ENCODE peak calls at places on chromosomes 1 and 21, in eight cellular contexts. B is transverse colon, C is GM12878, F is AG09309, M is mesothelial cell of epicardium, I is WTC11, S is left lung, J is heart left ventricle. Y is an unnamed sample.

GRCh38 chr1:1164701-1165451 is 8.8 kb upstream of the TTLL10 start:
- DNase-seq in B (peak), C (no peak), F (no peak), M (no peak), I (peak), S (no peak), J (no peak), Y (no peak)

GRCh38 chr1:205026181-205026580 is 16.8 kb upstream of the CNTN2 start:
- DNase-seq in B (no peak), C (no peak), F (no peak), M (no peak), I (no peak), S (no peak), J (no peak), Y (no peak)

GRCh38 chr1:178397678-178398077 is 99.1 kb downstream of the CLEC20A start:
- DNase-seq in B (no peak), C (no peak), F (no peak), M (no peak), I (no peak), S (no peak), J (no peak), Y (no peak)

GRCh38 chr1:50108497-50109073 is at the start of gene ELAVL4:
- DNase-seq in B (no peak), C (no peak), F (no peak), M (no peak), I (peak), S (no peak), J (no peak), Y (no peak)

GRCh38 chr1:192477630-192478029 is 97.9 kb upstream of the RGS1 start:
- DNase-seq in B (no peak), C (peak), F (peak), M (no peak), I (no peak), S (no peak), J (no peak), Y (no peak)

GRCh38 chr1:247385283-247385682 is 30.7 kb upstream of the NLRP3 start:
- DNase-seq in B (no peak), C (no peak), F (no peak), M (no peak), I (no peak), S (no peak), J (no peak), Y (no peak)

GRCh38 chr1:10648689-10649483 is 147.6 kb downstream of the CASZ1 start:
- DNase-seq in B (no peak), C (no peak), F (no peak), M (no peak), I (no peak), S (no peak), J (no peak), Y (no peak)

GRCh38 chr1:68890736-68891135 is 393.9 kb upstream of the DEPDC1 start:
- DNase-seq in B (no peak), C (no peak), F (no peak), M (no peak), I (no peak), S (no peak), J (no peak), Y (no peak)

GRCh38 chr1:153770812-153771211 is 4.4 kb upstream of the SLC27A3 start:
- DNase-seq in B (no peak), C (no peak), F (no peak), M (no peak), I (no peak), S (no peak), J (no peak), Y (no peak)

GRCh38 chr1:27596261-27596660 is 7.7 kb downstream of the AHDC1 start:
- DNase-seq in B (no peak), C (no peak), F (no peak), M (no peak), I (no peak), S (no peak), J (peak), Y (no peak)

GRCh38 chr1:78619803-78620579 is at the start of gene IFI44L:
- DNase-seq in B (peak), C (peak), F (peak), M (peak), I (no peak), S (no peak), J (peak), Y (no peak)

GRCh38 chr21:43728467-43729390 is 9.8 kb downstream of the PDXK start:
- DNase-seq in B (peak), C (peak), F (peak), M (peak), I (peak), S (peak), J (peak), Y (peak)

GRCh38 chr1:98177751-98178150 is 256.9 kb upstream of the DPYD start:
- DNase-seq in B (no peak), C (no peak), F (no peak), M (no peak), I (no peak), S (no peak), J (no peak), Y (no peak)

GRCh38 chr1:23585321-23586022 is 26.2 kb upstream of the ID3 start:
- DNase-seq in B (no peak), C (no peak), F (peak), M (no peak), I (no peak), S (no peak), J (no peak), Y (no peak)

GRCh38 chr1:22332795-22333499 is 118.7 kb upstream of the ZBTB40 start:
- DNase-seq in B (no peak), C (peak), F (no peak), M (no peak), I (no peak), S (no peak), J (no peak), Y (no peak)

GRCh38 chr1:152786077-152786476 is at the start of gene LCE1E:
- DNase-seq in B (no peak), C (no peak), F (no peak), M (no peak), I (no peak), S (no peak), J (no peak), Y (no peak)

GRCh38 chr21:17738171-17738953 is 80.8 kb downstream of the C21orf91 start:
- DNase-seq in B (peak), C (no peak), F (no peak), M (no peak), I (no peak), S (no peak), J (no peak), Y (no peak)

GRCh38 chr1:21586926-21587601 is 77.8 kb downstream of the ALPL start:
- DNase-seq in B (peak), C (no peak), F (peak), M (no peak), I (peak), S (peak), J (peak), Y (no peak)

GRCh38 chr1:64440423-64440822 is 29.5 kb upstream of the CACHD1 start:
- DNase-seq in B (no peak), C (no peak), F (no peak), M (no peak), I (no peak), S (no peak), J (peak), Y (no peak)

GRCh38 chr1:10555635-10556429 is 81.1 kb downstream of the PEX14 start:
- DNase-seq in B (no peak), C (peak), F (no peak), M (no peak), I (peak), S (no peak), J (no peak), Y (no peak)

GRCh38 chr1:232793944-232794343 is 11.3 kb upstream of the MAP10 start:
- DNase-seq in B (peak), C (no peak), F (peak), M (no peak), I (no peak), S (no peak), J (no peak), Y (no peak)

GRCh38 chr1:33902486-33903209 is 38.8 kb downstream of the HMGB4 start:
- DNase-seq in B (no peak), C (peak), F (peak), M (no peak), I (no peak), S (no peak), J (no peak), Y (no peak)

GRCh38 chr21:44648557-44649311 is 2.5 kb downstream of the KRTAP10-11 start:
- DNase-seq in B (no peak), C (no peak), F (no peak), M (no peak), I (no peak), S (no peak), J (no peak), Y (no peak)

GRCh38 chr1:53554592-53555305 is 95.5 kb downstream of the DMRTB1 start:
- DNase-seq in B (peak), C (no peak), F (no peak), M (peak), I (peak), S (peak), J (no peak), Y (no peak)

GRCh38 chr1:51237714-51238403 is 1.8 kb downstream of the RNF11 start:
- DNase-seq in B (no peak), C (no peak), F (no peak), M (no peak), I (no peak), S (no peak), J (no peak), Y (no peak)

GRCh38 chr1:110063781-110064180 is 6.7 kb downstream of the ALX3 start:
- DNase-seq in B (no peak), C (no peak), F (no peak), M (no peak), I (no peak), S (no peak), J (no peak), Y (no peak)

GRCh38 chr1:65704318-65704717 is 88.4 kb upstream of the PDE4B start:
- DNase-seq in B (no peak), C (no peak), F (no peak), M (no peak), I (no peak), S (no peak), J (no peak), Y (no peak)

GRCh38 chr1:185156321-185156853 is 366 bp downstream of the TRMT1L start:
- DNase-seq in B (no peak), C (no peak), F (no peak), M (peak), I (no peak), S (no peak), J (no peak), Y (no peak)

GRCh38 chr21:43864806-43865470 is at the start of gene AGPAT3:
- DNase-seq in B (no peak), C (no peak), F (no peak), M (no peak), I (no peak), S (no peak), J (peak), Y (no peak)

GRCh38 chr21:42382915-42383314 is 12.9 kb downstream of the TMPRSS3 start:
- DNase-seq in B (no peak), C (no peak), F (no peak), M (no peak), I (no peak), S (no peak), J (no peak), Y (no peak)

GRCh38 chr1:3530086-3530930 is 75.8 kb downstream of the ARHGEF16 start:
- DNase-seq in B (peak), C (no peak), F (no peak), M (no peak), I (peak), S (no peak), J (no peak), Y (peak)

GRCh38 chr1:34360574-34360973 is 183.9 kb downstream of the C1orf94 start:
- DNase-seq in B (no peak), C (peak), F (no peak), M (no peak), I (no peak), S (no peak), J (no peak), Y (no peak)

GRCh38 chr1:24149854-24150227 is 6.9 kb upstream of the IL22RA1 start:
- DNase-seq in B (peak), C (no peak), F (peak), M (no peak), I (no peak), S (peak), J (no peak), Y (no peak)

GRCh38 chr1:103106426-103107321 is 1.6 kb downstream of the COL11A1 start:
- DNase-seq in B (no peak), C (no peak), F (no peak), M (no peak), I (peak), S (peak), J (no peak), Y (peak)

GRCh38 chr21:33069994-33070811 is at the start of gene OLIG1:
- DNase-seq in B (no peak), C (no peak), F (no peak), M (no peak), I (peak), S (peak), J (peak), Y (peak)

GRCh38 chr1:166511754-166512153 is 327.5 kb upstream of the POGK start:
- DNase-seq in B (no peak), C (no peak), F (no peak), M (no peak), I (no peak), S (no peak), J (no peak), Y (no peak)

GRCh38 chr1:91750398-91750996 is 135.5 kb downstream of the TGFBR3 start:
- DNase-seq in B (no peak), C (no peak), F (no peak), M (no peak), I (no peak), S (no peak), J (no peak), Y (no peak)

GRCh38 chr1:85605519-85606413 is 25.2 kb downstream of the CCN1 start:
- DNase-seq in B (no peak), C (no peak), F (no peak), M (no peak), I (no peak), S (no peak), J (peak), Y (no peak)
- TF ChIP-seq CTCF in B (peak), C (no peak), F (no peak), M (no peak), I (no peak), S (no peak), J (no peak), Y (no peak)

GRCh38 chr1:6635910-6636760 is 11.5 kb downstream of the THAP3 start:
- DNase-seq in B (no peak), C (no peak), F (no peak), M (no peak), I (no peak), S (no peak), J (no peak), Y (no peak)
- TF ChIP-seq CTCF in B (no peak), C (no peak), F (no peak), M (no peak), I (no peak), S (no peak), J (no peak), Y (no peak)

DNA sequence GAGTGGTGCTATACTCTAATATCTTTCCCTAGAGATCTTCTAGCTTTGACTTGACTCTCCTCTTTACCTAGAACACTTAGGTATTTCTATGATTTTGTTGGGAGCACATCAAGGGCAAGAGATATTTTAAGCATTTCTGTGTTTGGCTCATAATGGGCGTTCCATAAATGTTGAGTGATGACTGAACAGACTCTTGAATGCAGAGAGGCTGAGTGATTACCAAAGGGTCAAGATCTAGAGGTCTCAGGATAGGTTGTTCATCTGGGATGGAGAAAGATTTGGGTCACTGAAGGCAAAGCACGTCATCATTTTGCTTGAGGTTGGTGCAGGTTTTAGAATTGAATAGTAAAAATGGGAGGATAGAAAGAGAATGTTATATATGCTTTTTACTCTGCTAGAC is 705.4 kb upstream of the B3GALT2 start:
- DNase-seq in B (no peak), C (no peak), F (no peak), M (no peak), I (no peak), S (no peak), J (no peak), Y (no peak)
- TF ChIP-seq CTCF in B (no peak), C (no peak), F (no peak), M (no peak), I (no peak), S (no peak), J (no peak), Y (no peak)

GRCh38 chr1:199669916-199670315 is 357.6 kb upstream of the NR5A2 start:
- DNase-seq in B (no peak), C (no peak), F (no peak), M (no peak), I (no peak), S (no peak), J (no peak), Y (no peak)
- TF ChIP-seq CTCF in B (no peak), C (no peak), F (no peak), M (no peak), I (no peak), S (no peak), J (no peak), Y (no peak)

GRCh38 chr1:2212167-2212541 is 16.0 kb upstream of the SKI start:
- DNase-seq in B (peak), C (no peak), F (no peak), M (no peak), I (peak), S (no peak), J (no peak), Y (no peak)

GRCh38 chr1:2210786-2211185 is 16.2 kb upstream of the FAAP20 start:
- DNase-seq in B (no peak), C (no peak), F (no peak), M (no peak), I (no peak), S (no peak), J (peak), Y (no peak)

GRCh38 chr1:2209400-2210083 is 15.0 kb upstream of the FAAP20 start:
- DNase-seq in B (no peak), C (no peak), F (no peak), M (no peak), I (no peak), S (no peak), J (peak), Y (no peak)

GRCh38 chr1:2208309-2209239 is 14.0 kb upstream of the FAAP20 start:
- DNase-seq in B (peak), C (no peak), F (no peak), M (no peak), I (no peak), S (peak), J (peak), Y (no peak)

GRCh38 chr1:2210084-2210653 is 15.6 kb upstream of the FAAP20 start:
- DNase-seq in B (no peak), C (no peak), F (no peak), M (no peak), I (no peak), S (no peak), J (peak), Y (no peak)
- TF ChIP-seq CTCF in B (no peak), C (no peak), F (no peak), M (no peak), I (no peak), S (no peak), J (no peak), Y (no peak)

DNA sequence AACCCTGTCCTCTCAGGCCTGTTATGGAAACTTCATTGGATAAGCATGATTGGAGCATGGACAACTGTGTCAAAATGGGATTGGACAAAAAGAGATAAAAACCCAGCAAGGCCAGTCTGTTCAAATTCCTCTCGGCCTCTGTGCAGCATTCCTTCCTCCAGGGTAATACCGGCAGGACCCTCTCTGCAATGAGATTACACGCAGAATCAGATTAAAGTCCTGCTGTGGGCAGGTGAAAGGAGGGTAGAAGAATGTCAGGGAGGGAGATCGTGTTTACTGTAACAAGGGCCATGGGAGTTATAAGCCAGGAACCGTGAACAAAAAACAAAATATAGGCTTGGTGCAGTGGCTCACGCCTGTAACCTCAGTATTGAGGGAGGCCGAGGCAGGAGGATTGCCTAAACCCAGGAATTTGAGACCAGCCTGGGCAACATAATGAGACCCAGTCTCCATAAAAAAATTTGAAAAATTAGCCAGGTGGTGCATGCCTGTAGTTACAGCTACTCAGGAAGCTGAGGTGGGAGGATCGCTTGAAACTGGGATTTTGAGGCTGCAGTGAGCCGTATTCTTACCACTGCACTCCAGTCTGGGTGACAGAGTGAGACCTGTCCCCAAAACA is 5.6 kb upstream of the EFHD2 start:
- DNase-seq in B (no peak), C (no peak), F (no peak), M (no peak), I (no peak), S (no peak), J (no peak), Y (no peak)
- TF ChIP-seq CTCF in B (no peak), C (no peak), F (no peak), M (no peak), I (no peak), S (no peak), J (no peak), Y (no peak)

Y was measured in neural crest cell.